ENCODE peak calls at places on chromosome 13, in seven cellular contexts. One of them, this sample, is unnamed. For H3K4me1, the result is how much of the 10 kb centered on the place peaks cover.

GRCh38 chr13:97225533-97225932 is 3.4 kb downstream of the MBNL2 start:
- DNase-seq in PC-9: no peak
- DNase-seq in IMR-90: no peak
- DNase-seq in psoas muscle: no peak
- DNase-seq in heart right ventricle: no peak
- DNase-seq in A549: no peak
- DNase-seq in suprapubic skin: no peak
- DNase-seq in this sample: no peak

GRCh38 chr13:37627428-37627827 is 28.9 kb upstream of the POSTN start:
- DNase-seq in heart right ventricle: no peak
- DNase-seq in psoas muscle: no peak
- DNase-seq in IMR-90: no peak
- DNase-seq in suprapubic skin: no peak
- DNase-seq in A549: no peak
- DNase-seq in PC-9: no peak
- DNase-seq in this sample: no peak

GRCh38 chr13:97757807-97758206 is 195.7 kb upstream of the IPO5 start:
- DNase-seq in psoas muscle: no peak
- DNase-seq in A549: no peak
- DNase-seq in suprapubic skin: no peak
- DNase-seq in heart right ventricle: peak
- DNase-seq in PC-9: no peak
- DNase-seq in IMR-90: no peak
- DNase-seq in this sample: no peak

GRCh38 chr13:41822560-41822959 is 138.3 kb downstream of the VWA8 start:
- DNase-seq in suprapubic skin: no peak
- DNase-seq in IMR-90: no peak
- DNase-seq in psoas muscle: no peak
- DNase-seq in A549: no peak
- DNase-seq in heart right ventricle: no peak
- DNase-seq in PC-9: no peak
- DNase-seq in this sample: no peak

GRCh38 chr13:112366907-112367646 is 9.1 kb upstream of the SPACA7 start:
- DNase-seq in heart right ventricle: no peak
- DNase-seq in IMR-90: no peak
- DNase-seq in suprapubic skin: no peak
- DNase-seq in A549: no peak
- DNase-seq in psoas muscle: no peak
- DNase-seq in PC-9: no peak
- DNase-seq in this sample: no peak

GRCh38 chr13:38687246-38688229 is 661 bp downstream of the FREM2 start:
- DNase-seq in A549: no peak
- DNase-seq in psoas muscle: peak
- DNase-seq in suprapubic skin: no peak
- DNase-seq in heart right ventricle: no peak
- DNase-seq in PC-9: peak
- DNase-seq in IMR-90: no peak
- DNase-seq in this sample: peak

GRCh38 chr13:43132911-43133310 is 109.5 kb downstream of the DNAJC15 start:
- DNase-seq in psoas muscle: no peak
- DNase-seq in suprapubic skin: no peak
- DNase-seq in PC-9: no peak
- DNase-seq in A549: no peak
- DNase-seq in IMR-90: no peak
- DNase-seq in heart right ventricle: no peak
- DNase-seq in this sample: no peak

GRCh38 chr13:45492538-45492937 is 27.8 kb downstream of the COG3 start:
- DNase-seq in psoas muscle: no peak
- DNase-seq in A549: no peak
- DNase-seq in IMR-90: peak
- DNase-seq in PC-9: no peak
- DNase-seq in heart right ventricle: no peak
- DNase-seq in suprapubic skin: no peak
- DNase-seq in this sample: peak

GRCh38 chr13:113077566-113077952 is 28.0 kb upstream of the F7 start:
- DNase-seq in IMR-90: no peak
- DNase-seq in PC-9: no peak
- DNase-seq in psoas muscle: peak
- DNase-seq in heart right ventricle: no peak
- DNase-seq in suprapubic skin: no peak
- DNase-seq in A549: no peak
- DNase-seq in this sample: no peak

GRCh38 chr13:39132286-39132685 is 94.0 kb downstream of the NHLRC3 start:
- DNase-seq in heart right ventricle: no peak
- DNase-seq in PC-9: no peak
- DNase-seq in IMR-90: no peak
- DNase-seq in psoas muscle: no peak
- DNase-seq in A549: no peak
- DNase-seq in suprapubic skin: no peak
- DNase-seq in this sample: peak

GRCh38 chr13:27820524-27821482 is 28.5 kb downstream of the GSX1 start:
- DNase-seq in A549: no peak
- DNase-seq in suprapubic skin: no peak
- DNase-seq in heart right ventricle: no peak
- DNase-seq in PC-9: no peak
- DNase-seq in IMR-90: no peak
- DNase-seq in psoas muscle: no peak
- DNase-seq in this sample: no peak

GRCh38 chr13:67139551-67139950 is 90.6 kb downstream of the PCDH9 start:
- DNase-seq in A549: no peak
- DNase-seq in suprapubic skin: no peak
- DNase-seq in IMR-90: no peak
- DNase-seq in psoas muscle: no peak
- DNase-seq in heart right ventricle: no peak
- DNase-seq in PC-9: no peak
- DNase-seq in this sample: no peak

GRCh38 chr13:35727881-35728280 is 251.4 kb upstream of the MAB21L1 start:
- DNase-seq in IMR-90: no peak
- DNase-seq in PC-9: no peak
- DNase-seq in A549: no peak
- DNase-seq in psoas muscle: no peak
- DNase-seq in heart right ventricle: no peak
- DNase-seq in suprapubic skin: no peak
- DNase-seq in this sample: peak

GRCh38 chr13:36026556-36026955 is 104.6 kb downstream of the DCLK1 start:
- DNase-seq in heart right ventricle: no peak
- DNase-seq in A549: no peak
- DNase-seq in psoas muscle: no peak
- DNase-seq in PC-9: no peak
- DNase-seq in IMR-90: no peak
- DNase-seq in suprapubic skin: no peak
- DNase-seq in this sample: no peak

GRCh38 chr13:66265446-66265845 is 964.7 kb downstream of the PCDH9 start:
- DNase-seq in IMR-90: peak
- DNase-seq in A549: no peak
- DNase-seq in suprapubic skin: no peak
- DNase-seq in PC-9: no peak
- DNase-seq in psoas muscle: no peak
- DNase-seq in heart right ventricle: no peak
- DNase-seq in this sample: no peak

GRCh38 chr13:33817843-33818661 is at the start of gene RFC3:
- DNase-seq in PC-9: peak
- DNase-seq in suprapubic skin: peak
- DNase-seq in heart right ventricle: peak
- DNase-seq in psoas muscle: peak
- DNase-seq in A549: peak
- DNase-seq in IMR-90: peak
- DNase-seq in this sample: peak
- TF ChIP-seq CTCF in PC-9: no peak
- TF ChIP-seq CTCF in suprapubic skin: no peak
- TF ChIP-seq CTCF in heart right ventricle: no peak
- TF ChIP-seq CTCF in psoas muscle: no peak
- TF ChIP-seq CTCF in A549: no peak
- TF ChIP-seq CTCF in IMR-90: no peak
- TF ChIP-seq CTCF in this sample: peak

DNA sequence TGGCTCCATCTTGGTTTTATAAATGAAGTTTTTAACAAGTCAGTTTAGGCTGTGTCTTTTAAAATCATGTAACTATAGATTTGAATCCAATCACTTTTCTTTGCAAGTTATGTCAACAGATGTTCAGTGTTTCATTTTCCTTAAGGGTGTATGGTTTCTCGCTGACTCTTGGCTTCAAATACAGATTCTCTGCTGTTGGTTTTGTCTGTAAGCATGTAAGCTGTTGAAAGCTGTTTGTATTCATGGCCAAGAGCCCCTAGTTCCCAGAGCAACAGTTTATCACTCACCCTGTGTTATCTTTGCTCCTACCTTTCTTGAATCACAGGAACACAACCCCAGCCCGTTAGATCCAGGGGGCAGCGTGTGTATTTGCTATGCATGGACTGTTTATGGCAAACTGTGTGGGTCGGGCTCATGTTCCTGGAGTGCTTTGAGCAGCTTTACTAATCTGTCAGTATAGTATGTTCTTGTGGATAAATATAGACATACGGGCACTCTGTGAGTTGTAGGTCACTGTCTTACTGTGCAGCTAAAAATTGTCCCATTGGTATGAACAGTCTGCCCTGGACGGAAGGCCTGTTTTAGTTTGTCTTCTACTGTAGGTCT is 28.8 kb downstream of the FRY start:
- DNase-seq in A549: no peak
- DNase-seq in psoas muscle: peak
- DNase-seq in suprapubic skin: no peak
- DNase-seq in PC-9: no peak
- DNase-seq in heart right ventricle: no peak
- DNase-seq in IMR-90: peak
- DNase-seq in this sample: no peak
- H3K4me1 ChIP-seq in A549: under half
- H3K4me1 ChIP-seq in psoas muscle: half or more
- H3K4me1 ChIP-seq in suprapubic skin: under half
- H3K4me1 ChIP-seq in PC-9: under half
- H3K4me1 ChIP-seq in heart right ventricle: under half
- H3K4me1 ChIP-seq in IMR-90: under half
- H3K4me1 ChIP-seq in this sample: under half

GRCh38 chr13:64997438-64997837 is 2232.7 kb downstream of the PCDH9 start:
- DNase-seq in suprapubic skin: no peak
- DNase-seq in heart right ventricle: no peak
- DNase-seq in PC-9: no peak
- DNase-seq in psoas muscle: no peak
- DNase-seq in A549: no peak
- DNase-seq in IMR-90: no peak
- DNase-seq in this sample: no peak
- TF ChIP-seq CTCF in suprapubic skin: no peak
- TF ChIP-seq CTCF in heart right ventricle: no peak
- TF ChIP-seq CTCF in PC-9: no peak
- TF ChIP-seq CTCF in psoas muscle: no peak
- TF ChIP-seq CTCF in A549: no peak
- TF ChIP-seq CTCF in IMR-90: no peak
- TF ChIP-seq CTCF in this sample: no peak

GRCh38 chr13:114154476-114154875 is 22.1 kb upstream of the RASA3 start:
- DNase-seq in suprapubic skin: no peak
- DNase-seq in psoas muscle: no peak
- DNase-seq in heart right ventricle: no peak
- DNase-seq in IMR-90: no peak
- DNase-seq in PC-9: no peak
- DNase-seq in A549: no peak
- DNase-seq in this sample: no peak

GRCh38 chr13:114155923-114156883 is 22.9 kb upstream of the CFAP97D2 start:
- DNase-seq in PC-9: no peak
- DNase-seq in suprapubic skin: no peak
- DNase-seq in A549: no peak
- DNase-seq in IMR-90: no peak
- DNase-seq in heart right ventricle: no peak
- DNase-seq in psoas muscle: no peak
- DNase-seq in this sample: no peak

GRCh38 chr13:114155320-114155719 is 22.9 kb upstream of the RASA3 start:
- DNase-seq in IMR-90: no peak
- DNase-seq in suprapubic skin: no peak
- DNase-seq in heart right ventricle: no peak
- DNase-seq in A549: no peak
- DNase-seq in psoas muscle: no peak
- DNase-seq in PC-9: no peak
- DNase-seq in this sample: no peak

GRCh38 chr13:114161028-114161556 is 18.0 kb upstream of the CFAP97D2 start:
- DNase-seq in A549: no peak
- DNase-seq in PC-9: no peak
- DNase-seq in suprapubic skin: no peak
- DNase-seq in heart right ventricle: no peak
- DNase-seq in IMR-90: no peak
- DNase-seq in psoas muscle: no peak
- DNase-seq in this sample: no peak

GRCh38 chr13:114157869-114158495 is 21.1 kb upstream of the CFAP97D2 start:
- DNase-seq in PC-9: no peak
- DNase-seq in psoas muscle: no peak
- DNase-seq in IMR-90: no peak
- DNase-seq in A549: no peak
- DNase-seq in heart right ventricle: no peak
- DNase-seq in suprapubic skin: no peak
- DNase-seq in this sample: no peak
- H3K4me1 ChIP-seq in PC-9: under half
- H3K4me1 ChIP-seq in psoas muscle: under half
- H3K4me1 ChIP-seq in IMR-90: under half
- H3K4me1 ChIP-seq in A549: under half
- H3K4me1 ChIP-seq in heart right ventricle: under half
- H3K4me1 ChIP-seq in suprapubic skin: under half
- H3K4me1 ChIP-seq in this sample: under half

GRCh38 chr13:21078501-21078900 is 17.1 kb upstream of the LATS2 start:
- DNase-seq in heart right ventricle: no peak
- DNase-seq in suprapubic skin: no peak
- DNase-seq in A549: no peak
- DNase-seq in PC-9: no peak
- DNase-seq in psoas muscle: no peak
- DNase-seq in IMR-90: peak
- DNase-seq in this sample: no peak
- TF ChIP-seq CTCF in heart right ventricle: no peak
- TF ChIP-seq CTCF in suprapubic skin: no peak
- TF ChIP-seq CTCF in A549: no peak
- TF ChIP-seq CTCF in PC-9: no peak
- TF ChIP-seq CTCF in psoas muscle: no peak
- TF ChIP-seq CTCF in IMR-90: no peak
- TF ChIP-seq CTCF in this sample: no peak

GRCh38 chr13:51822106-51822840 is 18.3 kb upstream of the DHRS12 start:
- DNase-seq in psoas muscle: no peak
- DNase-seq in IMR-90: no peak
- DNase-seq in suprapubic skin: no peak
- DNase-seq in PC-9: no peak
- DNase-seq in A549: no peak
- DNase-seq in heart right ventricle: no peak
- DNase-seq in this sample: no peak

GRCh38 chr13:51823351-51823750 is 19.4 kb upstream of the DHRS12 start:
- DNase-seq in suprapubic skin: no peak
- DNase-seq in IMR-90: no peak
- DNase-seq in heart right ventricle: no peak
- DNase-seq in PC-9: no peak
- DNase-seq in A549: no peak
- DNase-seq in psoas muscle: no peak
- DNase-seq in this sample: no peak

GRCh38 chr13:51825681-51826254 is 19.2 kb downstream of the TMEM272 start:
- DNase-seq in suprapubic skin: no peak
- DNase-seq in psoas muscle: no peak
- DNase-seq in A549: no peak
- DNase-seq in heart right ventricle: no peak
- DNase-seq in IMR-90: no peak
- DNase-seq in PC-9: no peak
- DNase-seq in this sample: no peak

GRCh38 chr13:51825165-51825592 is 19.8 kb downstream of the TMEM272 start:
- DNase-seq in A549: no peak
- DNase-seq in IMR-90: no peak
- DNase-seq in suprapubic skin: no peak
- DNase-seq in PC-9: no peak
- DNase-seq in psoas muscle: no peak
- DNase-seq in heart right ventricle: no peak
- DNase-seq in this sample: no peak

GRCh38 chr13:51823861-51824260 is 19.9 kb upstream of the DHRS12 start:
- DNase-seq in psoas muscle: no peak
- DNase-seq in PC-9: no peak
- DNase-seq in suprapubic skin: no peak
- DNase-seq in heart right ventricle: no peak
- DNase-seq in IMR-90: no peak
- DNase-seq in A549: no peak
- DNase-seq in this sample: no peak
- H3K4me1 ChIP-seq in psoas muscle: under half
- H3K4me1 ChIP-seq in PC-9: under half
- H3K4me1 ChIP-seq in suprapubic skin: under half
- H3K4me1 ChIP-seq in heart right ventricle: under half
- H3K4me1 ChIP-seq in IMR-90: under half
- H3K4me1 ChIP-seq in A549: under half
- H3K4me1 ChIP-seq in this sample: under half

This sample was measured in foreskin keratinocyte.